ENCODE peak calls at places on chromosomes 16 and 17, in six cellular contexts. Q, X, M, I, Y and B are unnamed samples.

GRCh38 chr16:48203974-48204824 is 39.9 kb upstream of the LONP2 start:
- DNase-seq in Q (no peak), X (no peak), M (no peak), I (no peak), Y (no peak), B (no peak)

GRCh38 chr17:41617698-41618097 is 5.1 kb upstream of the KRT16 start:
- DNase-seq in Q (no peak), X (no peak), M (no peak), I (no peak), Y (no peak), B (no peak)

GRCh38 chr17:67474081-67474661 is 97.1 kb downstream of the PITPNC1 start:
- DNase-seq in Q (no peak), X (no peak), M (peak; percentile 62), I (peak; percentile 67), Y (no peak), B (no peak)

GRCh38 chr17:41211845-41212466 is 14.5 kb upstream of the KRTAP9-2 start:
- DNase-seq in Q (no peak), X (no peak), M (no peak), I (no peak), Y (no peak), B (no peak)

GRCh38 chr16:49563666-49564065 is 190.1 kb downstream of the C16orf78 start:
- DNase-seq in Q (no peak), X (no peak), M (no peak), I (no peak), Y (no peak), B (no peak)

GRCh38 chr17:66900126-66901010 is 64.1 kb upstream of the CACNG4 start:
- DNase-seq in Q (no peak), X (no peak), M (no peak), I (no peak), Y (peak; percentile 11), B (no peak)

GRCh38 chr16:89593841-89594240 is 18.3 kb downstream of the CPNE7 start:
- DNase-seq in Q (no peak), X (no peak), M (no peak), I (no peak), Y (no peak), B (no peak)

GRCh38 chr17:27609606-27610303 is 21.2 kb upstream of the LGALS9 start:
- DNase-seq in Q (no peak), X (no peak), M (peak; percentile 41), I (no peak), Y (peak; percentile 34), B (peak; percentile 37)

GRCh38 chr16:31355701-31356100 is 725 bp downstream of the ITGAX start:
- DNase-seq in Q (no peak), X (no peak), M (no peak), I (no peak), Y (no peak), B (no peak)

GRCh38 chr16:56609463-56609921 is 1.1 kb downstream of the MT2A start:
- DNase-seq in Q (peak; percentile 87), X (no peak), M (peak; percentile 74), I (peak; percentile 87), Y (peak; percentile 80), B (no peak)

GRCh38 chr16:63323055-63323454 is 1286.8 kb upstream of the CDH8 start:
- DNase-seq in Q (no peak), X (no peak), M (no peak), I (no peak), Y (no peak), B (no peak)

GRCh38 chr17:17411692-17412091 is 65.1 kb upstream of the MED9 start:
- DNase-seq in Q (no peak), X (no peak), M (no peak), I (no peak), Y (no peak), B (no peak)
- H3K27ac ChIP-seq in Q (no peak overlapping the region), X (no peak overlapping the region), M (no peak overlapping the region), I (no peak overlapping the region), Y (no peak overlapping the region), B (no peak overlapping the region)

GRCh38 chr16:73354426-73354825 is 306.5 kb upstream of the ZFHX3 start:
- DNase-seq in Q (no peak), X (no peak), M (no peak), I (no peak), Y (no peak), B (no peak)
- H3K4me1 ChIP-seq in Q (no peaks in the 10 kb centered on the region), X (no peaks in the 10 kb centered on the region), M (no peaks in the 10 kb centered on the region), I (no peaks in the 10 kb centered on the region), Y (no peaks in the 10 kb centered on the region), B (no peaks in the 10 kb centered on the region)

DNA sequence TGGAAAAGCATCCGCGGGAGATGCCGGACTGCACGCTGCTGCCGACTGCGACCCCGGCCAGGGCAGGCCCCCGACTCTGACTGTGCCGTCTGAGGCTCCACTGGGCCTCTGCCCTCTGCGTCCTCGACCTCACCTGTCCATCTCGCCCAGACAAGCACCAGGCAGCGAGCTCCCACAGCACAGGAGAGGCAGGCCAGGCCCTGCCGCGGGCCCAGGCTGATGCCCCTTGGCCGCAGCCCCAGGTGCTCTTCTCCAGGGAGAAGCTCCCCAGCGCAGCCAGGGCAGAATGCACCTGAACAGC is 98.1 kb upstream of the DNAH17 start:
- DNase-seq in Q (no peak), X (no peak), M (no peak), I (no peak), Y (no peak), B (no peak)
- H3K4me3 ChIP-seq in Q (no peak overlapping the region), X (no peak overlapping the region), M (no peak overlapping the region), I (no peak overlapping the region), Y (no peak overlapping the region), B (no peak overlapping the region)

GRCh38 chr17:83101805-83102480 is 22.5 kb downstream of the METRNL start:
- DNase-seq in Q (no peak), X (no peak), M (no peak), I (no peak), Y (no peak), B (no peak)
- H3K27ac ChIP-seq in Q (no peak overlapping the region), X (peak overlapping the region; percentile 81), M (peak overlapping the region; percentile 54), I (peak overlapping the region; percentile 76), Y (no peak overlapping the region), B (no peak overlapping the region)

DNA sequence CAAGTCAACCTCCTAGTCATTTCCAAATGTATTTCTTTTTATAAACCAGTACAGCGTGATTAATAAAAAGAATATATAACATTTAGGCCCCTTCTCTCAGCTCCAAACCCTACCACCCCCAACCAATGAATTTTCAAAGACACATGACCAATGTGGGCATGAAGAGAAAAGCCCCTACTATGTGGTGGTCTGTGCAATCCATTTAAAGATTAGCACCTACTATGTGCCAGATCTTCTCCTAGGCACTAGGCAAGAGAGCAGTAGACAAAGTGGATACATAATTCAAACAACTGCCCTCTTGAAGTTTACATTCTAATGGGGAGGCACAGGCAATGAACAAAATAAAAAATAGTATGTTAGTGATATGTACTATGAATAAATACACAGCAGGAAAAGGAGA is 19.4 kb downstream of the AXIN2 start:
- DNase-seq in Q (no peak), X (no peak), M (no peak), I (no peak), Y (no peak), B (no peak)
- H3K4me1 ChIP-seq in Q (no peaks in the 10 kb centered on the region), X (peaks cover 22% of the 10 kb centered on the region), M (peaks cover 8% of the 10 kb centered on the region), I (peaks cover 9% of the 10 kb centered on the region), Y (no peaks in the 10 kb centered on the region), B (peaks cover 16% of the 10 kb centered on the region)